ENCODE peak calls at places on chromosome 6, in seven cellular contexts. U is foreskin fibroblast; S is heart left ventricle; J is activated naive CD4-positive, alpha-beta T cell treated with anti-CD3 and anti-CD28 coated beads, Interleukin-2, amount 10 ng/mL, durations not matched to agents 7 days and 5 days; Y is NCI-H510A treated with DMSO at 0.1 percent for 48 hours; Q is stimulated activated CD4-positive, alpha-beta T cell treated with anti-CD3 and anti-CD28 coated beads, Interleukin-2, amount 100 ng/mL, for 24 hours; F is Ammon's horn. D is an unnamed sample.

GRCh38 chr6:41494212-41495115 is 51.7 kb upstream of the FOXP4 start:
- DNase-seq in U (no peak), S (no peak), J (no peak), Y (no peak), Q (no peak), F (no peak), D (no peak)

GRCh38 chr6:4522453-4522852 is 253.8 kb upstream of the CDYL start:
- DNase-seq in U (no peak), S (no peak), J (no peak), Y (no peak), Q (no peak), F (peak; percentile 17), D (no peak)

GRCh38 chr6:158353851-158354508 is 41.7 kb downstream of the TULP4 start:
- DNase-seq in U (peak; percentile 34), S (no peak), J (no peak), Y (no peak), Q (no peak), F (no peak), D (peak; percentile 87)

GRCh38 chr6:169991913-169992312 is 240.5 kb downstream of the ERMARD start:
- DNase-seq in U (no peak), S (no peak), J (no peak), Y (no peak), Q (no peak), F (no peak), D (no peak)

GRCh38 chr6:131844243-131844841 is 36.5 kb downstream of the ENPP1 start:
- DNase-seq in U (peak; percentile 75), S (no peak), J (no peak), Y (no peak), Q (no peak), F (no peak), D (no peak)

GRCh38 chr6:41469951-41470340 is 76.2 kb upstream of the FOXP4 start:
- DNase-seq in U (no peak), S (no peak), J (peak; percentile 27), Y (no peak), Q (peak; percentile 29), F (no peak), D (no peak)

GRCh38 chr6:154478021-154478651 is 32.3 kb downstream of the CNKSR3 start:
- DNase-seq in U (no peak), S (no peak), J (no peak), Y (no peak), Q (no peak), F (peak; percentile 57), D (no peak)

GRCh38 chr6:131400054-131400781 is 172.8 kb upstream of the ARG1 start:
- DNase-seq in U (peak; percentile 87), S (no peak), J (no peak), Y (no peak), Q (no peak), F (no peak), D (peak; percentile 93)

GRCh38 chr6:167980911-167981310 is 16.6 kb upstream of the KIF25 start:
- DNase-seq in U (no peak), S (no peak), J (no peak), Y (no peak), Q (no peak), F (no peak), D (no peak)

D was measured in mammary epithelial cell.